ENCODE peak calls at places on chromosomes 6 and 20, in nine cellular contexts. One of them, this sample, is unnamed.

GRCh38 chr6:97186416-97186999 is 96.5 kb downstream of the MMS22L start:
- DNase-seq in AG04450: peak
- DNase-seq in A549: peak
- DNase-seq in MM.1S: peak
- DNase-seq in PC-9: peak
- DNase-seq in heart left ventricle: peak
- DNase-seq in CD8-positive, alpha-beta T cell: peak
- DNase-seq in mesenchymal stem cell: peak
- DNase-seq in GM23248: peak
- DNase-seq in this sample: peak

GRCh38 chr6:124901105-124901504 is 61.1 kb upstream of the RNF217 start:
- DNase-seq in AG04450: no peak
- DNase-seq in A549: no peak
- DNase-seq in MM.1S: no peak
- DNase-seq in PC-9: no peak
- DNase-seq in heart left ventricle: no peak
- DNase-seq in CD8-positive, alpha-beta T cell: no peak
- DNase-seq in mesenchymal stem cell: no peak
- DNase-seq in GM23248: peak
- DNase-seq in this sample: no peak

GRCh38 chr6:30684386-30685156 is 1.9 kb downstream of the PPP1R18 start:
- DNase-seq in AG04450: no peak
- DNase-seq in A549: no peak
- DNase-seq in MM.1S: peak
- DNase-seq in PC-9: no peak
- DNase-seq in heart left ventricle: peak
- DNase-seq in CD8-positive, alpha-beta T cell: peak
- DNase-seq in mesenchymal stem cell: peak
- DNase-seq in GM23248: peak
- DNase-seq in this sample: no peak

GRCh38 chr6:105601541-105602174 is 198.8 kb upstream of the PREP start:
- DNase-seq in AG04450: peak
- DNase-seq in A549: peak
- DNase-seq in MM.1S: peak
- DNase-seq in PC-9: peak
- DNase-seq in heart left ventricle: peak
- DNase-seq in CD8-positive, alpha-beta T cell: no peak
- DNase-seq in mesenchymal stem cell: peak
- DNase-seq in GM23248: peak
- DNase-seq in this sample: peak

GRCh38 chr6:6825986-6826901 is 237.7 kb downstream of the LY86 start:
- DNase-seq in AG04450: no peak
- DNase-seq in A549: no peak
- DNase-seq in MM.1S: peak
- DNase-seq in PC-9: peak
- DNase-seq in heart left ventricle: peak
- DNase-seq in CD8-positive, alpha-beta T cell: no peak
- DNase-seq in mesenchymal stem cell: no peak
- DNase-seq in GM23248: peak
- DNase-seq in this sample: no peak

GRCh38 chr6:137231895-137232294 is 12.7 kb upstream of the IFNGR1 start:
- DNase-seq in AG04450: no peak
- DNase-seq in A549: no peak
- DNase-seq in MM.1S: no peak
- DNase-seq in PC-9: no peak
- DNase-seq in heart left ventricle: no peak
- DNase-seq in CD8-positive, alpha-beta T cell: no peak
- DNase-seq in mesenchymal stem cell: no peak
- DNase-seq in GM23248: no peak
- DNase-seq in this sample: no peak

GRCh38 chr20:61193164-61193563 is 58.9 kb upstream of the CDH4 start:
- DNase-seq in AG04450: no peak
- DNase-seq in A549: no peak
- DNase-seq in MM.1S: no peak
- DNase-seq in PC-9: no peak
- DNase-seq in heart left ventricle: no peak
- DNase-seq in CD8-positive, alpha-beta T cell: no peak
- DNase-seq in mesenchymal stem cell: no peak
- DNase-seq in GM23248: no peak
- DNase-seq in this sample: no peak

GRCh38 chr6:170057961-170058877 is 232.7 kb downstream of the DLL1 start:
- DNase-seq in AG04450: no peak
- DNase-seq in A549: no peak
- DNase-seq in MM.1S: no peak
- DNase-seq in PC-9: no peak
- DNase-seq in heart left ventricle: peak
- DNase-seq in CD8-positive, alpha-beta T cell: no peak
- DNase-seq in mesenchymal stem cell: no peak
- DNase-seq in GM23248: no peak
- DNase-seq in this sample: no peak

GRCh38 chr6:92371809-92372208 is 1047.5 kb downstream of the EPHA7 start:
- DNase-seq in AG04450: no peak
- DNase-seq in A549: no peak
- DNase-seq in MM.1S: no peak
- DNase-seq in PC-9: no peak
- DNase-seq in heart left ventricle: no peak
- DNase-seq in CD8-positive, alpha-beta T cell: no peak
- DNase-seq in mesenchymal stem cell: no peak
- DNase-seq in GM23248: no peak
- DNase-seq in this sample: no peak

GRCh38 chr6:92371211-92371610 is 1048.1 kb downstream of the EPHA7 start:
- DNase-seq in AG04450: no peak
- DNase-seq in A549: no peak
- DNase-seq in MM.1S: no peak
- DNase-seq in PC-9: no peak
- DNase-seq in heart left ventricle: no peak
- DNase-seq in CD8-positive, alpha-beta T cell: no peak
- DNase-seq in mesenchymal stem cell: no peak
- DNase-seq in GM23248: no peak
- DNase-seq in this sample: no peak

GRCh38 chr6:92364948-92365386 is 1054.4 kb downstream of the EPHA7 start:
- DNase-seq in AG04450: no peak
- DNase-seq in A549: no peak
- DNase-seq in MM.1S: no peak
- DNase-seq in PC-9: no peak
- DNase-seq in heart left ventricle: no peak
- DNase-seq in CD8-positive, alpha-beta T cell: no peak
- DNase-seq in mesenchymal stem cell: peak
- DNase-seq in GM23248: no peak
- DNase-seq in this sample: no peak

DNA sequence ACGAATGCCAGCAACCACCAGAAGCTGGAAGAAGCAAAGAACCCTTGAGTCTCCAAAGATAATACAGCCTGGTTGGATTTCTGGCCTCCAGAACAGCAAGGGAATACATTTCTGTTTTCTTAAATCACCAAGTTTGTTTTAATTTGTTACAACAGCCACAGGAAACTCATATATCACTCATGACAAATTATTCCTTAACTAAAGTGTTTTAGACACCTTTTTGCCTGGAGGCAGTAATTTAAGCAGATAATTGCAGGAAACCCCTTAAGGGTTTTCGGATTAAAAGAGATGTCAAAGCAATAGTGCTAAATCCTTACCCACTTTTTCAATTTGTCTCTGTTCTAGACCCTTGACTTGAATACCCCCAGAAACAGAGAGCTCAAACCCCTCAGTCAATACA is 1050.0 kb downstream of the EPHA7 start:
- DNase-seq in AG04450: no peak
- DNase-seq in A549: no peak
- DNase-seq in MM.1S: no peak
- DNase-seq in PC-9: no peak
- DNase-seq in heart left ventricle: no peak
- DNase-seq in CD8-positive, alpha-beta T cell: no peak
- DNase-seq in mesenchymal stem cell: no peak
- DNase-seq in GM23248: no peak
- DNase-seq in this sample: no peak
- H3K27ac ChIP-seq in AG04450: no peak
- H3K27ac ChIP-seq in A549: no peak
- H3K27ac ChIP-seq in MM.1S: no peak
- H3K27ac ChIP-seq in PC-9: no peak
- H3K27ac ChIP-seq in heart left ventricle: no peak
- H3K27ac ChIP-seq in CD8-positive, alpha-beta T cell: no peak
- H3K27ac ChIP-seq in mesenchymal stem cell: no peak
- H3K27ac ChIP-seq in GM23248: no peak
- H3K27ac ChIP-seq in this sample: no peak

DNA sequence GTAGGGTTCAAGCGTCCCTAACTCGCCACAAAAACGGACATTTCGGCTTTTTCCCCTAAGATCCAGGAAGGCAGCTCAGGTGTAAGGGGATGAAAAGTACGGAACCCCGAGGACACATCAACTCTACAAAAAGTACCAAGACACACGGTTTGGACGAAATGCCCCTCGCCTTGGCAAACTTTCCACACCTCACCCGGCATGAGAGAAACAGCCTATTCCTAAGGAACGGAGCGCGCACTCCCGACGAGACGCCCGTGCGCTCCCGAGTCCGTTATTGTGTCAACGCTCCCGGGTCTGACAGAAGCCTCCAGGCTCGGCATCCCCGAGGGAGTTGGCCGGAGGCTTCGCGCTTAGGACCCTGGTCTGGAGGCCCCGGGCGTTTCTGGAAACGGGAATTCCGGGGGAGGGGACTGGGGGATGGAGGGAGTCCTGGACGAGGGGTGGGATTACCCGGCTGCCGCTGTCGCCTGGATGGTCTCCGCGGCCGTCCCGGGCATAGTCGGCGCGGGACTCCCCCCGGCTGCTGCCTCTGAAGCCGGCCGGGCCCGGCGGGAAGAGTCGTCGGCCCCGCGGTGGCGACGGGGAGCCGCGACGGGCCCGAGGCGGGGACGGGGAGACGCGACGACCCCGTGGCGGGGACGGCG is 808 bp downstream of the ZNF318 start:
- DNase-seq in AG04450: no peak
- DNase-seq in A549: peak
- DNase-seq in MM.1S: peak
- DNase-seq in PC-9: peak
- DNase-seq in heart left ventricle: peak
- DNase-seq in CD8-positive, alpha-beta T cell: no peak
- DNase-seq in mesenchymal stem cell: peak
- DNase-seq in GM23248: peak
- DNase-seq in this sample: no peak
- H3K27ac ChIP-seq in AG04450: peak
- H3K27ac ChIP-seq in A549: peak
- H3K27ac ChIP-seq in MM.1S: no peak
- H3K27ac ChIP-seq in PC-9: no peak
- H3K27ac ChIP-seq in heart left ventricle: peak
- H3K27ac ChIP-seq in CD8-positive, alpha-beta T cell: peak
- H3K27ac ChIP-seq in mesenchymal stem cell: no peak
- H3K27ac ChIP-seq in GM23248: peak
- H3K27ac ChIP-seq in this sample: peak

GRCh38 chr6:142881771-142882170 is 63.2 kb downstream of the HIVEP2 start:
- DNase-seq in AG04450: no peak
- DNase-seq in A549: no peak
- DNase-seq in MM.1S: no peak
- DNase-seq in PC-9: no peak
- DNase-seq in heart left ventricle: no peak
- DNase-seq in CD8-positive, alpha-beta T cell: no peak
- DNase-seq in mesenchymal stem cell: peak
- DNase-seq in GM23248: peak
- DNase-seq in this sample: no peak

GRCh38 chr6:142883011-142883410 is 62.0 kb downstream of the HIVEP2 start:
- DNase-seq in AG04450: no peak
- DNase-seq in A549: no peak
- DNase-seq in MM.1S: no peak
- DNase-seq in PC-9: no peak
- DNase-seq in heart left ventricle: no peak
- DNase-seq in CD8-positive, alpha-beta T cell: no peak
- DNase-seq in mesenchymal stem cell: no peak
- DNase-seq in GM23248: peak
- DNase-seq in this sample: no peak

GRCh38 chr6:142885182-142885867 is 59.7 kb downstream of the HIVEP2 start:
- DNase-seq in AG04450: peak
- DNase-seq in A549: peak
- DNase-seq in MM.1S: peak
- DNase-seq in PC-9: peak
- DNase-seq in heart left ventricle: peak
- DNase-seq in CD8-positive, alpha-beta T cell: peak
- DNase-seq in mesenchymal stem cell: peak
- DNase-seq in GM23248: peak
- DNase-seq in this sample: peak

GRCh38 chr6:142886431-142887170 is 58.4 kb downstream of the HIVEP2 start:
- DNase-seq in AG04450: no peak
- DNase-seq in A549: no peak
- DNase-seq in MM.1S: peak
- DNase-seq in PC-9: no peak
- DNase-seq in heart left ventricle: no peak
- DNase-seq in CD8-positive, alpha-beta T cell: no peak
- DNase-seq in mesenchymal stem cell: peak
- DNase-seq in GM23248: peak
- DNase-seq in this sample: no peak

DNA sequence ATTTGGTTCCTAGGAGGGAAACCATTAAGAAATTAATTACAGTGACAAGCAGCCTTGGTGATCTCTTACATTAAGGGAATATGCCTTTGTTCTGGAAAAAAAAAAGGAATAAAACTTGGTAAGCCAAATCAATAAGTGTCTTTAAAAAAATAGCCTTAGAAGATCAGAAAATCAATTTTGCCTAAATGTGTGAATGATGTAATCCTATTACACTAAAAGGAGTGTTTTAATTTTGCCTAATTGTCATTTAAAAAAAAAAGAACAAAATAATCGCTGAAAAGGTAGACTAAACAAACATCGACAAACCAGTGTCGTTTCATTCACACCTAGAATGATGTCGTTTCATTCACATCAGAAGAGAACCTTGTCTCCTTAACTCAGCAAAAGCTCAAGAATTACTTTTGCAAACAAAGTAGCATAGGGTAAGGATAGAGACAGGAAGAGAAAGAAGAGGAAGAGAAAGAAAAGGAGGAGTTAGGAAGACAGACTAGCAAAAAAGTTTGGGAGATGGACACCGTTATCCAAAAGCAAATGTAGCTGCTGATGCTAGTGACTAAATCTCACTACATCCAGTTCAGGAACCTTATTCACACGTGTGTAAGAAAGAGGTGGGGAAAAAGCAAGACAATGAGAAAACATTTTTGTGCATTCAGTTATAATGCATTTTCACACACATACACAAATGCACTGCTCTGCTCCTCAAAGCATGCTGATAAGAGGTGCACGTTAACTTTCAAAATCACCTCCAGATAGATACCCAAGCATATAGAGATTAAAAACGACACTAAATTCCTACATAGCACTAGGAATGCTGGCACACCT is 60.6 kb downstream of the HIVEP2 start:
- DNase-seq in AG04450: no peak
- DNase-seq in A549: no peak
- DNase-seq in MM.1S: no peak
- DNase-seq in PC-9: no peak
- DNase-seq in heart left ventricle: no peak
- DNase-seq in CD8-positive, alpha-beta T cell: no peak
- DNase-seq in mesenchymal stem cell: peak
- DNase-seq in GM23248: peak
- DNase-seq in this sample: no peak
- H3K27ac ChIP-seq in AG04450: peak
- H3K27ac ChIP-seq in A549: peak
- H3K27ac ChIP-seq in MM.1S: peak
- H3K27ac ChIP-seq in PC-9: peak
- H3K27ac ChIP-seq in heart left ventricle: peak
- H3K27ac ChIP-seq in CD8-positive, alpha-beta T cell: peak
- H3K27ac ChIP-seq in mesenchymal stem cell: peak
- H3K27ac ChIP-seq in GM23248: peak
- H3K27ac ChIP-seq in this sample: peak

DNA sequence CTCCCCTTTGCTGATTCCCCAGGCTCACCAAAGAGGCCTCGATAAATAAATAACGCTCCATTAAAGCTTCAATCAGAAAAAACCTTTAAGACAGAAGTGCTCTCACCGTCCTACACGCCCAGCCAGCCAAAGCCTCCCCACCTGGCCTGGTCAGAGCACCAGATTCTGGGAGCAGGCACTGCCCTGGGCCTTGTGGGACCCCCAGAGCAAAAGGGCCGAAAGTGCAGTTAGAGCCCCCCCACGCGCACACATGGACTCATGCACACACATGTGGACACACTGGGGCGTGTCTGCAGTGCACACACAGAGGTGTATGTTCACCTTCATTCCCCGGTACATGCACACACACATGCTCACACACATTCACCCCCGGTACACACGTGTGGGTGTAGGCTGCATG is 1.9 kb upstream of the NECAB3 start:
- DNase-seq in AG04450: no peak
- DNase-seq in A549: no peak
- DNase-seq in MM.1S: peak
- DNase-seq in PC-9: no peak
- DNase-seq in heart left ventricle: no peak
- DNase-seq in CD8-positive, alpha-beta T cell: no peak
- DNase-seq in mesenchymal stem cell: no peak
- DNase-seq in GM23248: no peak
- DNase-seq in this sample: no peak
- H3K27ac ChIP-seq in AG04450: no peak
- H3K27ac ChIP-seq in A549: no peak
- H3K27ac ChIP-seq in MM.1S: no peak
- H3K27ac ChIP-seq in PC-9: no peak
- H3K27ac ChIP-seq in heart left ventricle: no peak
- H3K27ac ChIP-seq in CD8-positive, alpha-beta T cell: no peak
- H3K27ac ChIP-seq in mesenchymal stem cell: no peak
- H3K27ac ChIP-seq in GM23248: no peak
- H3K27ac ChIP-seq in this sample: no peak

This sample was measured in epithelial cell of prostate.